ENCODE peak calls at places on chromosomes 6 and 20, in four cellular contexts. One of them, this sample, is unnamed. For H3K4me1, the result is how much of the 10 kb centered on the place peaks cover.

GRCh38 chr6:155171109-155171746 is 92.6 kb upstream of the CLDN20 start:
- DNase-seq in hepatocyte: peak
- DNase-seq in breast epithelium: peak
- DNase-seq in PC-3: peak
- DNase-seq in this sample: no peak

GRCh38 chr20:38985603-38986170 is 23.5 kb downstream of the DHX35 start:
- DNase-seq in hepatocyte: no peak
- DNase-seq in PC-3: peak
- DNase-seq in breast epithelium: no peak
- DNase-seq in this sample: no peak

GRCh38 chr6:93848011-93848620 is 428.8 kb upstream of the EPHA7 start:
- DNase-seq in breast epithelium: no peak
- DNase-seq in PC-3: no peak
- DNase-seq in hepatocyte: no peak
- DNase-seq in this sample: no peak

GRCh38 chr6:74731204-74731603 is 474.6 kb downstream of the COL12A1 start:
- DNase-seq in PC-3: peak
- DNase-seq in hepatocyte: no peak
- DNase-seq in breast epithelium: no peak
- DNase-seq in this sample: no peak

GRCh38 chr6:51025082-51025777 is 206.6 kb downstream of the TFAP2B start:
- DNase-seq in breast epithelium: no peak
- DNase-seq in hepatocyte: no peak
- DNase-seq in PC-3: peak
- DNase-seq in this sample: no peak

GRCh38 chr6:144408151-144408550 is 123.0 kb downstream of the UTRN start:
- DNase-seq in PC-3: no peak
- DNase-seq in breast epithelium: no peak
- DNase-seq in hepatocyte: no peak
- DNase-seq in this sample: no peak

GRCh38 chr6:46410330-46410953 is 80.8 kb downstream of the RCAN2 start:
- DNase-seq in PC-3: peak
- DNase-seq in hepatocyte: peak
- DNase-seq in breast epithelium: no peak
- DNase-seq in this sample: no peak

GRCh38 chr6:3280091-3280490 is 21.3 kb downstream of the PSMG4 start:
- DNase-seq in hepatocyte: no peak
- DNase-seq in PC-3: no peak
- DNase-seq in breast epithelium: no peak
- DNase-seq in this sample: no peak

GRCh38 chr20:11995750-11996567 is 78.3 kb downstream of the BTBD3 start:
- DNase-seq in hepatocyte: no peak
- DNase-seq in PC-3: no peak
- DNase-seq in breast epithelium: no peak
- DNase-seq in this sample: no peak

GRCh38 chr20:41213150-41213820 is 75.9 kb downstream of the PLCG1 start:
- DNase-seq in PC-3: peak
- DNase-seq in hepatocyte: no peak
- DNase-seq in breast epithelium: no peak
- DNase-seq in this sample: no peak

GRCh38 chr6:74447013-74447412 is 751.0 kb downstream of the CD109 start:
- DNase-seq in breast epithelium: no peak
- DNase-seq in hepatocyte: no peak
- DNase-seq in PC-3: peak
- DNase-seq in this sample: no peak

GRCh38 chr20:5078399-5078958 is 41.3 kb downstream of the PCNA start:
- DNase-seq in hepatocyte: no peak
- DNase-seq in breast epithelium: peak
- DNase-seq in PC-3: peak
- DNase-seq in this sample: no peak

GRCh38 chr6:12602342-12602741 is 114.2 kb upstream of the PHACTR1 start:
- DNase-seq in breast epithelium: no peak
- DNase-seq in PC-3: peak
- DNase-seq in hepatocyte: no peak
- DNase-seq in this sample: no peak

GRCh38 chr6:165649152-165649551 is 13.9 kb downstream of the PDE10A start:
- DNase-seq in PC-3: no peak
- DNase-seq in hepatocyte: no peak
- DNase-seq in breast epithelium: no peak
- DNase-seq in this sample: no peak

GRCh38 chr6:75489025-75489424 is 4.6 kb downstream of the FILIP1 start:
- DNase-seq in PC-3: no peak
- DNase-seq in hepatocyte: no peak
- DNase-seq in breast epithelium: no peak
- DNase-seq in this sample: no peak

GRCh38 chr20:13800728-13801134 is 15.9 kb downstream of the NDUFAF5 start:
- DNase-seq in breast epithelium: peak
- DNase-seq in PC-3: peak
- DNase-seq in hepatocyte: peak
- DNase-seq in this sample: peak

GRCh38 chr6:132228894-132229293 is 172.4 kb downstream of the MOXD1 start:
- DNase-seq in breast epithelium: no peak
- DNase-seq in PC-3: no peak
- DNase-seq in hepatocyte: no peak
- DNase-seq in this sample: no peak

GRCh38 chr20:51978081-51978501 is 175.8 kb upstream of the SALL4 start:
- DNase-seq in PC-3: no peak
- DNase-seq in breast epithelium: no peak
- DNase-seq in hepatocyte: no peak
- DNase-seq in this sample: no peak

GRCh38 chr6:150607044-150607650 is 7.5 kb downstream of the PLEKHG1 start:
- DNase-seq in breast epithelium: no peak
- DNase-seq in PC-3: no peak
- DNase-seq in hepatocyte: no peak
- DNase-seq in this sample: no peak

GRCh38 chr6:16929814-16930213 is 168.6 kb upstream of the ATXN1 start:
- DNase-seq in hepatocyte: peak
- DNase-seq in PC-3: peak
- DNase-seq in breast epithelium: no peak
- DNase-seq in this sample: no peak

GRCh38 chr6:105458061-105458460 is 55.2 kb upstream of the PREP start:
- DNase-seq in PC-3: no peak
- DNase-seq in hepatocyte: no peak
- DNase-seq in breast epithelium: no peak
- DNase-seq in this sample: no peak
- H3K4me1 ChIP-seq in PC-3: under half
- H3K4me1 ChIP-seq in hepatocyte: under half
- H3K4me1 ChIP-seq in breast epithelium: under half
- H3K4me1 ChIP-seq in this sample: under half

GRCh38 chr6:43771210-43771857 is 1.3 kb downstream of the VEGFA start:
- DNase-seq in hepatocyte: peak
- DNase-seq in breast epithelium: peak
- DNase-seq in PC-3: peak
- DNase-seq in this sample: no peak

GRCh38 chr6:43773981-43774775 is 4.2 kb downstream of the VEGFA start:
- DNase-seq in hepatocyte: no peak
- DNase-seq in breast epithelium: no peak
- DNase-seq in PC-3: no peak
- DNase-seq in this sample: no peak

GRCh38 chr6:43771858-43772570 is 2.0 kb downstream of the VEGFA start:
- DNase-seq in hepatocyte: peak
- DNase-seq in breast epithelium: peak
- DNase-seq in PC-3: peak
- DNase-seq in this sample: no peak

GRCh38 chr6:43773050-43773956 is 3.3 kb downstream of the VEGFA start:
- DNase-seq in hepatocyte: peak
- DNase-seq in PC-3: peak
- DNase-seq in breast epithelium: peak
- DNase-seq in this sample: no peak

DNA sequence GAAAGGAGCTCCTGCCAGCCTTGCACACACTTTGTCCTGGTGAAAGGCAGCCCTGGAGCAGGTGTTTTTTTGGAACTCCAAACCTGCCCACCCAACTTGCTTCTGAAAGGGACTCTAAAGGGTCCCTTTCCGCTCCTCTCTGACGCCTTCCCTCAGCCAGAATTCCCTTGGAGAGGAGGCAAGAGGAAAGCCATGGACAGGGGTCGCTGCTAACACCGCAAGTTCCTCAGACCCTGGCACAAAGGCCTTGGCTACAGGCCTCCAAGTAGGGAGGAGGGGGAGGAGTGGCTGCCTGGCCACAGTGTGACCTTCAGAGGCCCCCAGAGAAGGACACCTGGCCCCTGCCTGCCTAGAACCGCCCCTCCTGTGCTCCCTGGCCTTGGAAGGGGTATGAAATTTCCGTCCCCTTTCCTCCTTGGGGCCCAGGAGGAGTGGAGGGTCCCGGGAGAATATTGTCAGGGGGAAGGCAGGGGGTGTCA is 2.6 kb downstream of the VEGFA start:
- DNase-seq in PC-3: no peak
- DNase-seq in hepatocyte: no peak
- DNase-seq in breast epithelium: no peak
- DNase-seq in this sample: no peak
- H3K4me1 ChIP-seq in PC-3: under half
- H3K4me1 ChIP-seq in hepatocyte: under half
- H3K4me1 ChIP-seq in breast epithelium: under half
- H3K4me1 ChIP-seq in this sample: under half

GRCh38 chr6:35042041-35042440 is 99.1 kb downstream of the TCP11 start:
- DNase-seq in PC-3: no peak
- DNase-seq in breast epithelium: no peak
- DNase-seq in hepatocyte: no peak
- DNase-seq in this sample: no peak
- H3K4me1 ChIP-seq in PC-3: under half
- H3K4me1 ChIP-seq in breast epithelium: under half
- H3K4me1 ChIP-seq in hepatocyte: under half
- H3K4me1 ChIP-seq in this sample: under half

GRCh38 chr6:120945905-120946594 is 388.2 kb downstream of the TBC1D32 start:
- DNase-seq in hepatocyte: no peak
- DNase-seq in PC-3: no peak
- DNase-seq in breast epithelium: no peak
- DNase-seq in this sample: no peak
- H3K4me1 ChIP-seq in hepatocyte: under half
- H3K4me1 ChIP-seq in PC-3: under half
- H3K4me1 ChIP-seq in breast epithelium: under half
- H3K4me1 ChIP-seq in this sample: under half

DNA sequence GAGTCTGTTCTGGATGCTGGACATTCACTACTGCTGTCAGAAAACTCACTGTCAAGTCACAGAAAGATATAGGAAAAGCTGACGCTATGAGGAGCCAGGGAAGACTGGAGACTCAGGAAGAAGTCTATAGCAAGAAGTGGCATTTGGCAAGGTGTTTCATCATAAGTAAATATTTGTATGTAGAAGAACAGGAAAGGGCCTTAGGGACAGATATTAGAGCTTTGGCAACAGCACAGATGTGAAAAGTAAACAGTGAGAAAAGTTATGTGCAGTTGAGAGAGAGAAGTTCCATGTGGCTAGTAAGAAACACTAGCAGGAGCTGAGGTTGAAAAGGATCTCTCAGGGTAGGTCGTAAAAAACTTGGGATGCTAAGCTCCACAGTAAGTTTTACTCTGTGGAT is 868.9 kb downstream of the PHF3 start:
- DNase-seq in PC-3: peak
- DNase-seq in hepatocyte: peak
- DNase-seq in breast epithelium: no peak
- DNase-seq in this sample: no peak
- H3K4me1 ChIP-seq in PC-3: under half
- H3K4me1 ChIP-seq in hepatocyte: under half
- H3K4me1 ChIP-seq in breast epithelium: under half
- H3K4me1 ChIP-seq in this sample: under half

DNA sequence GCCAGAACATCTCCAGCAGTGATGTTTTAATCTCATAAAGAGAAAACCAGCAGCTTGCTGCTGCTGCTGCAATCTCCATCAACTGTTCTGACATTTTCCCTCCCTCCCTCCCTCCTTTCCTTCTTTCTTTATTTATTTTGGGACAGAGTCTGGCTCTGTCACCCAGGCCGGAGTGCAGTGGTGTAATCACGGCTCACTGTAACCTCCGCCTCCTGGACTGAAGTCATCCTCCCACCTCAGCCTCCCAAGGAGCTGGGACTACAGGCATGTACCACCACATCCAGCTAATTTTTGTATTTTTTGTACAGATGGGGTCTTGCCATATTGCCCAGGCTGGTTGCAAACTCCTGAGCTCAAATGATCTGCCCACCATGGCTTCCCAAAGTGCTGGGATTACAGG is 5.7 kb downstream of the ELOVL5 start:
- DNase-seq in hepatocyte: no peak
- DNase-seq in breast epithelium: no peak
- DNase-seq in PC-3: no peak
- DNase-seq in this sample: no peak
- H3K4me1 ChIP-seq in hepatocyte: under half
- H3K4me1 ChIP-seq in breast epithelium: under half
- H3K4me1 ChIP-seq in PC-3: under half
- H3K4me1 ChIP-seq in this sample: under half

GRCh38 chr20:10649817-10650200 is 24.0 kb downstream of the JAG1 start:
- DNase-seq in hepatocyte: no peak
- DNase-seq in breast epithelium: no peak
- DNase-seq in PC-3: no peak
- DNase-seq in this sample: no peak
- H3K4me1 ChIP-seq in hepatocyte: under half
- H3K4me1 ChIP-seq in breast epithelium: under half
- H3K4me1 ChIP-seq in PC-3: under half
- H3K4me1 ChIP-seq in this sample: under half

GRCh38 chr6:11367638-11368199 is 135.3 kb upstream of the NEDD9 start:
- DNase-seq in hepatocyte: peak
- DNase-seq in PC-3: no peak
- DNase-seq in breast epithelium: no peak
- DNase-seq in this sample: no peak

GRCh38 chr6:11370191-11371018 is 137.9 kb upstream of the NEDD9 start:
- DNase-seq in breast epithelium: no peak
- DNase-seq in hepatocyte: no peak
- DNase-seq in PC-3: no peak
- DNase-seq in this sample: no peak

GRCh38 chr6:11366934-11367637 is 134.6 kb upstream of the NEDD9 start:
- DNase-seq in PC-3: peak
- DNase-seq in hepatocyte: no peak
- DNase-seq in breast epithelium: no peak
- DNase-seq in this sample: no peak

GRCh38 chr6:11368264-11368663 is 135.8 kb upstream of the NEDD9 start:
- DNase-seq in breast epithelium: no peak
- DNase-seq in PC-3: peak
- DNase-seq in hepatocyte: no peak
- DNase-seq in this sample: no peak

DNA sequence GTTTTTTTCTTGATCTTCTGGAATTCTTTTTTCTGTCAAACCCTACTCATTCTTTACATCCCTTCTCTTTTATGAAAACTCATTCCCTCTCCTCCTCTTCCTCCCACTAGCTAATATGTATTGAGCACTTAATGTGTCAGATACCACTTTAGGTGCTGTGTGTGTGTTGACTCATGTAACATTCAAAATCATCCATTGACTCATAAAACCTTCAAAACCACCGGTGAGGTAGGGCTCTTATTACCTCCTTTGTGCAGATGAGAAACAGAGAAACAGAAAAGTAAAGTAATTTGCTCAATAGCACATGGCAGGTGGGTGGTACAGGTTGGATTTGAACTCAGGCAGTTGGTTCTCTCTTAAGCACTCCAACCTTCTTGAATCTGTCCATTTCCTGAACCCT is 136.3 kb upstream of the NEDD9 start:
- DNase-seq in breast epithelium: no peak
- DNase-seq in hepatocyte: no peak
- DNase-seq in PC-3: peak
- DNase-seq in this sample: no peak
- H3K4me1 ChIP-seq in breast epithelium: under half
- H3K4me1 ChIP-seq in hepatocyte: under half
- H3K4me1 ChIP-seq in PC-3: under half
- H3K4me1 ChIP-seq in this sample: under half

GRCh38 chr20:63694596-63695418 is 1.6 kb upstream of the TNFRSF6B start:
- DNase-seq in hepatocyte: no peak
- DNase-seq in breast epithelium: no peak
- DNase-seq in PC-3: no peak
- DNase-seq in this sample: peak
- H3K4me1 ChIP-seq in hepatocyte: under half
- H3K4me1 ChIP-seq in breast epithelium: under half
- H3K4me1 ChIP-seq in PC-3: under half
- H3K4me1 ChIP-seq in this sample: under half